ENCODE peak calls at places on chromosomes 7 and 10, in nine cellular contexts. One of them, this sample, is unnamed.

GRCh38 chr7:10913457-10913856 is 60.2 kb upstream of the PHF14 start:
- DNase-seq in PC-9: no peak
- DNase-seq in GM23338: no peak
- DNase-seq in fibroblast of the aortic adventitia: no peak
- DNase-seq in mucosa of descending colon: no peak
- DNase-seq in left lung: no peak
- DNase-seq in CD8-positive, alpha-beta T cell: no peak
- DNase-seq in body of pancreas: no peak
- DNase-seq in uterus: no peak
- DNase-seq in this sample: no peak

GRCh38 chr7:117780832-117781231 is 92.4 kb downstream of the CTTNBP2 start:
- DNase-seq in PC-9: no peak
- DNase-seq in GM23338: no peak
- DNase-seq in left lung: no peak
- DNase-seq in body of pancreas: no peak
- DNase-seq in fibroblast of the aortic adventitia: peak
- DNase-seq in mucosa of descending colon: no peak
- DNase-seq in uterus: no peak
- DNase-seq in CD8-positive, alpha-beta T cell: no peak
- DNase-seq in this sample: peak

GRCh38 chr7:65722361-65722792 is 150.5 kb upstream of the VKORC1L1 start:
- DNase-seq in body of pancreas: peak
- DNase-seq in PC-9: no peak
- DNase-seq in GM23338: peak
- DNase-seq in mucosa of descending colon: peak
- DNase-seq in CD8-positive, alpha-beta T cell: peak
- DNase-seq in fibroblast of the aortic adventitia: peak
- DNase-seq in uterus: peak
- DNase-seq in left lung: no peak
- DNase-seq in this sample: peak

GRCh38 chr10:10515479-10516204 is 502.0 kb upstream of the CELF2 start:
- DNase-seq in fibroblast of the aortic adventitia: peak
- DNase-seq in uterus: no peak
- DNase-seq in left lung: no peak
- DNase-seq in GM23338: no peak
- DNase-seq in mucosa of descending colon: no peak
- DNase-seq in body of pancreas: no peak
- DNase-seq in PC-9: no peak
- DNase-seq in CD8-positive, alpha-beta T cell: no peak
- DNase-seq in this sample: peak

GRCh38 chr10:5540080-5540479 is 15.3 kb downstream of the CALML3 start:
- DNase-seq in mucosa of descending colon: peak
- DNase-seq in fibroblast of the aortic adventitia: no peak
- DNase-seq in left lung: no peak
- DNase-seq in uterus: no peak
- DNase-seq in PC-9: no peak
- DNase-seq in GM23338: no peak
- DNase-seq in CD8-positive, alpha-beta T cell: no peak
- DNase-seq in body of pancreas: no peak
- DNase-seq in this sample: no peak

GRCh38 chr10:112848868-112849267 is 101.2 kb upstream of the TCF7L2 start:
- DNase-seq in GM23338: no peak
- DNase-seq in fibroblast of the aortic adventitia: no peak
- DNase-seq in uterus: no peak
- DNase-seq in body of pancreas: no peak
- DNase-seq in CD8-positive, alpha-beta T cell: no peak
- DNase-seq in PC-9: no peak
- DNase-seq in mucosa of descending colon: no peak
- DNase-seq in left lung: no peak
- DNase-seq in this sample: no peak

GRCh38 chr10:9579110-9579705 is 1438.5 kb upstream of the CELF2 start:
- DNase-seq in GM23338: no peak
- DNase-seq in left lung: no peak
- DNase-seq in CD8-positive, alpha-beta T cell: no peak
- DNase-seq in mucosa of descending colon: no peak
- DNase-seq in uterus: no peak
- DNase-seq in fibroblast of the aortic adventitia: no peak
- DNase-seq in PC-9: no peak
- DNase-seq in body of pancreas: no peak
- DNase-seq in this sample: no peak

GRCh38 chr7:44678468-44679179 is 70.0 kb upstream of the ZMIZ2 start:
- DNase-seq in mucosa of descending colon: no peak
- DNase-seq in uterus: peak
- DNase-seq in GM23338: no peak
- DNase-seq in PC-9: no peak
- DNase-seq in fibroblast of the aortic adventitia: peak
- DNase-seq in CD8-positive, alpha-beta T cell: no peak
- DNase-seq in body of pancreas: no peak
- DNase-seq in left lung: no peak
- DNase-seq in this sample: peak

GRCh38 chr10:68105820-68106219 is 3.5 kb upstream of the MYPN start:
- DNase-seq in GM23338: no peak
- DNase-seq in body of pancreas: no peak
- DNase-seq in fibroblast of the aortic adventitia: peak
- DNase-seq in left lung: no peak
- DNase-seq in CD8-positive, alpha-beta T cell: no peak
- DNase-seq in mucosa of descending colon: no peak
- DNase-seq in uterus: no peak
- DNase-seq in PC-9: no peak
- DNase-seq in this sample: peak

GRCh38 chr7:80135306-80136104 is 874 bp downstream of the GNAI1 start:
- DNase-seq in CD8-positive, alpha-beta T cell: no peak
- DNase-seq in mucosa of descending colon: peak
- DNase-seq in fibroblast of the aortic adventitia: peak
- DNase-seq in PC-9: no peak
- DNase-seq in left lung: no peak
- DNase-seq in body of pancreas: peak
- DNase-seq in GM23338: peak
- DNase-seq in uterus: peak
- DNase-seq in this sample: peak

GRCh38 chr10:115514895-115515294 is 421.7 kb downstream of the ATRNL1 start:
- DNase-seq in CD8-positive, alpha-beta T cell: no peak
- DNase-seq in uterus: no peak
- DNase-seq in left lung: no peak
- DNase-seq in GM23338: no peak
- DNase-seq in PC-9: no peak
- DNase-seq in body of pancreas: no peak
- DNase-seq in mucosa of descending colon: no peak
- DNase-seq in fibroblast of the aortic adventitia: no peak
- DNase-seq in this sample: no peak

GRCh38 chr10:6840766-6841165 is 260.7 kb upstream of the PRKCQ start:
- DNase-seq in GM23338: no peak
- DNase-seq in CD8-positive, alpha-beta T cell: no peak
- DNase-seq in mucosa of descending colon: no peak
- DNase-seq in left lung: no peak
- DNase-seq in PC-9: no peak
- DNase-seq in body of pancreas: no peak
- DNase-seq in uterus: no peak
- DNase-seq in fibroblast of the aortic adventitia: peak
- DNase-seq in this sample: peak

GRCh38 chr10:90111671-90112070 is 410.3 kb downstream of the KIF20B start:
- DNase-seq in GM23338: no peak
- DNase-seq in left lung: no peak
- DNase-seq in CD8-positive, alpha-beta T cell: no peak
- DNase-seq in mucosa of descending colon: no peak
- DNase-seq in fibroblast of the aortic adventitia: peak
- DNase-seq in body of pancreas: no peak
- DNase-seq in uterus: no peak
- DNase-seq in PC-9: no peak
- DNase-seq in this sample: peak

GRCh38 chr7:16348251-16348650 is 73.1 kb downstream of the CRPPA start:
- DNase-seq in PC-9: no peak
- DNase-seq in uterus: no peak
- DNase-seq in GM23338: no peak
- DNase-seq in body of pancreas: no peak
- DNase-seq in CD8-positive, alpha-beta T cell: no peak
- DNase-seq in fibroblast of the aortic adventitia: no peak
- DNase-seq in mucosa of descending colon: no peak
- DNase-seq in left lung: no peak
- DNase-seq in this sample: no peak
- H3K4me3 ChIP-seq in PC-9: no peak
- H3K4me3 ChIP-seq in uterus: no peak
- H3K4me3 ChIP-seq in GM23338: no peak
- H3K4me3 ChIP-seq in body of pancreas: no peak
- H3K4me3 ChIP-seq in CD8-positive, alpha-beta T cell: no peak
- H3K4me3 ChIP-seq in fibroblast of the aortic adventitia: no peak
- H3K4me3 ChIP-seq in mucosa of descending colon: no peak
- H3K4me3 ChIP-seq in left lung: no peak
- H3K4me3 ChIP-seq in this sample: no peak

GRCh38 chr10:126013489-126014281 is 117.3 kb downstream of the FANK1 start:
- DNase-seq in fibroblast of the aortic adventitia: peak
- DNase-seq in body of pancreas: peak
- DNase-seq in left lung: no peak
- DNase-seq in PC-9: no peak
- DNase-seq in uterus: no peak
- DNase-seq in GM23338: peak
- DNase-seq in CD8-positive, alpha-beta T cell: no peak
- DNase-seq in mucosa of descending colon: no peak
- DNase-seq in this sample: peak
- TF ChIP-seq CTCF in fibroblast of the aortic adventitia: no peak
- TF ChIP-seq CTCF in body of pancreas: no peak
- TF ChIP-seq CTCF in left lung: no peak
- TF ChIP-seq CTCF in PC-9: no peak
- TF ChIP-seq CTCF in uterus: no peak
- TF ChIP-seq CTCF in GM23338: peak
- TF ChIP-seq CTCF in CD8-positive, alpha-beta T cell: no peak
- TF ChIP-seq CTCF in mucosa of descending colon: no peak
- TF ChIP-seq CTCF in this sample: no peak

DNA sequence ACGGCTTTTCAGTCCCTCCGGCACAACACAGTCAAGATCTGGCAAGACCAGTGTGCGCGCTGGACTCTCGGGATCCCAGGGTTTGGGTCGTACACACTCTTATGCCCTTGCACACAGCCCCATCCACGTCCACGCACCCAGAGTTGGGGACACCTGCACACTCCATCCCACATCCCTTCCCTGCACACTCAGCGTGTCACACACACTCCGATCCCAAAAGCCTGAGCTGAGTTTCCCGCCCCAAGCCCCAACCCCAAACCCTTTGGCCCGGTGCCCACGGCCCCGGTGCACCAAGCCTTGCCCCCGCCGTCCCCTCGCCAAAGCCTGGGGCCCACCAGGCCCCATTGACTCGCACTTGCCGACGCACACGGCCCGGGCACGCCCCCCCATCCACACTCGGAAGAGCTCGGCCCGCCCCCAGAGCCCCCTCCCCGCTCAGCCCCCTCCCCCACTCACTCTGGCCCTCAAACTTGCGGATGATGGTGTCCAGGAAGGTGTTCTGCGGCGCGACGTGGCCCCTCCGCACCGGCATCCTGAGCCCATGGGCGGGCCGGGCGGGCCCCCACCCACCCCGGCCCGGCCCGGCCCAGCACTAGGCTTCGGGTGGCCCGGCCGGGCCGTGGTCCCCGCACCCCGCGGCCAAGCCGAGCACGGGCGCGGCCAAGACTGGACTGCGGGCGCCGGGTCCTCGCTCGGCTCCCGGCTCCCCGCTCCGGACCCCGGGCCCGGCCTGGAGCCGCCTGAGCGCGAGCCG is 562 bp downstream of the KCNH2 start:
- DNase-seq in fibroblast of the aortic adventitia: no peak
- DNase-seq in mucosa of descending colon: no peak
- DNase-seq in PC-9: no peak
- DNase-seq in left lung: peak
- DNase-seq in uterus: no peak
- DNase-seq in body of pancreas: no peak
- DNase-seq in GM23338: peak
- DNase-seq in CD8-positive, alpha-beta T cell: no peak
- DNase-seq in this sample: no peak
- H3K4me3 ChIP-seq in fibroblast of the aortic adventitia: no peak
- H3K4me3 ChIP-seq in mucosa of descending colon: no peak
- H3K4me3 ChIP-seq in PC-9: no peak
- H3K4me3 ChIP-seq in left lung: no peak
- H3K4me3 ChIP-seq in uterus: peak
- H3K4me3 ChIP-seq in body of pancreas: no peak
- H3K4me3 ChIP-seq in GM23338: peak
- H3K4me3 ChIP-seq in CD8-positive, alpha-beta T cell: no peak
- H3K4me3 ChIP-seq in this sample: no peak

GRCh38 chr7:34757570-34758110 is 99.6 kb downstream of the NPSR1 start:
- DNase-seq in uterus: no peak
- DNase-seq in left lung: no peak
- DNase-seq in GM23338: no peak
- DNase-seq in mucosa of descending colon: no peak
- DNase-seq in body of pancreas: no peak
- DNase-seq in fibroblast of the aortic adventitia: no peak
- DNase-seq in PC-9: no peak
- DNase-seq in CD8-positive, alpha-beta T cell: no peak
- DNase-seq in this sample: no peak

GRCh38 chr7:34758111-34758601 is 100.1 kb downstream of the NPSR1 start:
- DNase-seq in mucosa of descending colon: no peak
- DNase-seq in left lung: no peak
- DNase-seq in CD8-positive, alpha-beta T cell: no peak
- DNase-seq in PC-9: no peak
- DNase-seq in fibroblast of the aortic adventitia: no peak
- DNase-seq in uterus: no peak
- DNase-seq in GM23338: no peak
- DNase-seq in body of pancreas: no peak
- DNase-seq in this sample: no peak

GRCh38 chr7:34761627-34762026 is 103.6 kb downstream of the NPSR1 start:
- DNase-seq in uterus: no peak
- DNase-seq in fibroblast of the aortic adventitia: no peak
- DNase-seq in CD8-positive, alpha-beta T cell: no peak
- DNase-seq in left lung: no peak
- DNase-seq in PC-9: no peak
- DNase-seq in GM23338: no peak
- DNase-seq in mucosa of descending colon: no peak
- DNase-seq in body of pancreas: no peak
- DNase-seq in this sample: peak

GRCh38 chr7:34760271-34760670 is 102.3 kb downstream of the NPSR1 start:
- DNase-seq in PC-9: no peak
- DNase-seq in left lung: no peak
- DNase-seq in mucosa of descending colon: no peak
- DNase-seq in fibroblast of the aortic adventitia: no peak
- DNase-seq in body of pancreas: no peak
- DNase-seq in uterus: no peak
- DNase-seq in GM23338: no peak
- DNase-seq in CD8-positive, alpha-beta T cell: no peak
- DNase-seq in this sample: no peak

DNA sequence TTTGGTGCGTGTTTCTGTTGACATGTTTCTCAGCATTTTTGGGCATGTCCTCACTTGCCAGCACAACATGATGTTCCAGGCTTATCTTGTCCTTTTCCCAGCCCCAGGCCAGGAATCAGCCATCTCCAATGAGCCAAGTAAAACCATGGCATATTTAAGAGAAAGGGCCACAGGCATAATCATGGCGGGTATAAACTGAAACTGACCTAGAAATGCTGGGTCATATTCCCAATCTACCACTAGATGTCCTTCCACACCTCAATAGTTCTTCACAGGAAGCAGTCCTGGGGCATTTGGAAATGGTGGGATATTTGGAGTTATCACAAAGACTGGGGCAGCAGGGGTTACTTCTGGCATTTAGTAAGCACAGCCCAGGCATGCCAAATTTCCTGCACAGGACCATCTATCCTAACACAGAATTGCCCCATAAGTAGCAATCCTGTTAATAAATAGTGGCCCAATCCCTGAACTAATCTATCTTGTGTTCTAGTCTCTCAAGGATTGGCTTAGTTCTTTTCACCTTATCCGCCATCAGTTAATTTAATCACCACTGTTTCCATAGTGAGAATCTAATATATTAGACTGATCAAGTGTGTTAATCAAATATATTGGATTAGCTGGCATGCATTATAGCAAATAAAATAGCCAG is 101.6 kb downstream of the NPSR1 start:
- DNase-seq in GM23338: peak
- DNase-seq in left lung: no peak
- DNase-seq in mucosa of descending colon: no peak
- DNase-seq in fibroblast of the aortic adventitia: peak
- DNase-seq in uterus: no peak
- DNase-seq in CD8-positive, alpha-beta T cell: no peak
- DNase-seq in PC-9: no peak
- DNase-seq in body of pancreas: no peak
- DNase-seq in this sample: peak
- TF ChIP-seq CTCF in GM23338: peak
- TF ChIP-seq CTCF in left lung: peak
- TF ChIP-seq CTCF in mucosa of descending colon: peak
- TF ChIP-seq CTCF in fibroblast of the aortic adventitia: peak
- TF ChIP-seq CTCF in uterus: no peak
- TF ChIP-seq CTCF in CD8-positive, alpha-beta T cell: no peak
- TF ChIP-seq CTCF in PC-9: peak
- TF ChIP-seq CTCF in body of pancreas: peak
- TF ChIP-seq CTCF in this sample: peak

This sample was measured in fibroblast of pulmonary artery.